ENCODE peak calls at places on chromosome X, in six cellular contexts. S is transverse colon, Y is stomach, P is spleen, A is GM23338, C is breast epithelium. M is an unnamed sample.

GRCh38 chrX:110915579-110915978 is 120.0 kb upstream of the CHRDL1 start:
- DNase-seq in S (no peak), Y (no peak), P (no peak), A (no peak), C (no peak), M (no peak)

GRCh38 chrX:49627030-49627777 is 28.4 kb downstream of the GAGE1 start:
- DNase-seq in S (no peak), Y (no peak), P (no peak), A (peak; percentile 55), C (no peak), M (no peak)

GRCh38 chrX:43469391-43470054 is 186.6 kb upstream of the MAOA start:
- DNase-seq in S (no peak), Y (no peak), P (no peak), A (no peak), C (no peak), M (no peak)

GRCh38 chrX:125651426-125651825 is 331.8 kb downstream of the TEX13C start:
- DNase-seq in S (no peak), Y (no peak), P (no peak), A (no peak), C (no peak), M (no peak)

GRCh38 chrX:41689711-41690110 is 938 bp downstream of the GPR34 start:
- DNase-seq in S (no peak), Y (no peak), P (no peak), A (no peak), C (no peak), M (no peak)

GRCh38 chrX:107724653-107725052 is 50.9 kb downstream of the TSC22D3 start:
- DNase-seq in S (no peak), Y (no peak), P (no peak), A (no peak), C (no peak), M (no peak)

GRCh38 chrX:32472364-32472763 is 739.0 kb downstream of the DMD start:
- DNase-seq in S (no peak), Y (no peak), P (no peak), A (no peak), C (no peak), M (no peak)

GRCh38 chrX:135530097-135530496 is 9.6 kb downstream of the INTS6L start:
- DNase-seq in S (no peak), Y (no peak), P (no peak), A (no peak), C (no peak), M (no peak)

GRCh38 chrX:123731258-123731986 is 1.4 kb downstream of the THOC2 start:
- DNase-seq in S (no peak), Y (no peak), P (no peak), A (peak; percentile 18), C (no peak), M (no peak)

GRCh38 chrX:116823677-116824076 is 360.9 kb upstream of the CT83 start:
- DNase-seq in S (no peak), Y (no peak), P (no peak), A (no peak), C (no peak), M (no peak)

GRCh38 chrX:46770817-46771163 is 11.9 kb upstream of the SLC9A7 start:
- DNase-seq in S (no peak), Y (no peak), P (no peak), A (no peak), C (no peak), M (no peak)

GRCh38 chrX:56796641-56797395 is 67.8 kb downstream of the NBDY start:
- DNase-seq in S (no peak), Y (no peak), P (no peak), A (no peak), C (no peak), M (no peak)

GRCh38 chrX:151510203-151510602 is 53.3 kb upstream of the PASD1 start:
- DNase-seq in S (no peak), Y (no peak), P (no peak), A (no peak), C (no peak), M (no peak)

GRCh38 chrX:33128048-33128805 is 83.1 kb downstream of the DMD start:
- DNase-seq in S (no peak), Y (no peak), P (no peak), A (no peak), C (no peak), M (no peak)

GRCh38 chrX:135890087-135890585 is 3.1 kb downstream of the CT45A10 start:
- DNase-seq in S (no peak), Y (no peak), P (peak; percentile 47), A (no peak), C (no peak), M (no peak)

GRCh38 chrX:87397103-87397886 is 120.3 kb upstream of the KLHL4 start:
- DNase-seq in S (no peak), Y (no peak), P (no peak), A (no peak), C (no peak), M (no peak)

GRCh38 chrX:115898382-115899001 is 272.1 kb upstream of the AGTR2 start:
- DNase-seq in S (peak; percentile 89), Y (peak; percentile 92), P (peak; percentile 83), A (peak; percentile 43), C (peak; percentile 35), M (no peak)

GRCh38 chrX:11397680-11398079 is 104.5 kb downstream of the AMELX start:
- DNase-seq in S (no peak), Y (no peak), P (no peak), A (no peak), C (no peak), M (no peak)

GRCh38 chrX:38513087-38513742 is 48.1 kb upstream of the TSPAN7 start:
- DNase-seq in S (no peak), Y (no peak), P (no peak), A (no peak), C (no peak), M (no peak)

GRCh38 chrX:39318497-39319343 is 517.5 kb downstream of the MID1IP1 start:
- DNase-seq in S (no peak), Y (no peak), P (no peak), A (no peak), C (no peak), M (no peak)

GRCh38 chrX:44872817-44873414 is at the start of gene KDM6A:
- DNase-seq in S (peak; percentile 100), Y (peak; percentile 100), P (peak; percentile 100), A (peak; percentile 94), C (peak; percentile 99), M (peak; percentile 94)
- TF ChIP-seq POLR2AphosphoS5 in S (peak; percentile 89), Y (peak; percentile 80), P (peak; percentile 93), A (peak; percentile 39), C (peak; percentile 84), M (peak; percentile 91)

DNA sequence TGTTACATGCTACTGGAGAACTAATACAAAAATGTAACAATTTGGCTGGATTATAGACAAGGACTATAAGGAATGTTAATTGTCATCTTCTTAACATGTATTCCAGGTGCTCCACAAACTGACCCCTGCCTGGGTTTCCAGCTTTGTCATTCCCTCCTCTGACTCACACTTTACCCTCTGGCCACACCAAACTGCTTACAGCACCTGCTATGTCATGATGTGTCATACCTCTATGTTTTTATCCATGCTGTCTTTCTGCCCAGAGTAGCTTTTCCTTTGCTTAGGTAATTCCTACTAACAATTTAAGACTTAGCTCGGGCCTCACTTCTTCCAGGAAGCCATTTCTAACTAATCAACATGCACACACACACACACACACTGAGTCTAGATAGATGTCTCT is 14.0 kb upstream of the SHROOM4 start:
- DNase-seq in S (no peak), Y (no peak), P (no peak), A (no peak), C (no peak), M (no peak)
- H3K27ac ChIP-seq in S (no peak overlapping the region), Y (no peak overlapping the region), P (no peak overlapping the region), A (no peak overlapping the region), C (no peak overlapping the region), M (no peak overlapping the region)

DNA sequence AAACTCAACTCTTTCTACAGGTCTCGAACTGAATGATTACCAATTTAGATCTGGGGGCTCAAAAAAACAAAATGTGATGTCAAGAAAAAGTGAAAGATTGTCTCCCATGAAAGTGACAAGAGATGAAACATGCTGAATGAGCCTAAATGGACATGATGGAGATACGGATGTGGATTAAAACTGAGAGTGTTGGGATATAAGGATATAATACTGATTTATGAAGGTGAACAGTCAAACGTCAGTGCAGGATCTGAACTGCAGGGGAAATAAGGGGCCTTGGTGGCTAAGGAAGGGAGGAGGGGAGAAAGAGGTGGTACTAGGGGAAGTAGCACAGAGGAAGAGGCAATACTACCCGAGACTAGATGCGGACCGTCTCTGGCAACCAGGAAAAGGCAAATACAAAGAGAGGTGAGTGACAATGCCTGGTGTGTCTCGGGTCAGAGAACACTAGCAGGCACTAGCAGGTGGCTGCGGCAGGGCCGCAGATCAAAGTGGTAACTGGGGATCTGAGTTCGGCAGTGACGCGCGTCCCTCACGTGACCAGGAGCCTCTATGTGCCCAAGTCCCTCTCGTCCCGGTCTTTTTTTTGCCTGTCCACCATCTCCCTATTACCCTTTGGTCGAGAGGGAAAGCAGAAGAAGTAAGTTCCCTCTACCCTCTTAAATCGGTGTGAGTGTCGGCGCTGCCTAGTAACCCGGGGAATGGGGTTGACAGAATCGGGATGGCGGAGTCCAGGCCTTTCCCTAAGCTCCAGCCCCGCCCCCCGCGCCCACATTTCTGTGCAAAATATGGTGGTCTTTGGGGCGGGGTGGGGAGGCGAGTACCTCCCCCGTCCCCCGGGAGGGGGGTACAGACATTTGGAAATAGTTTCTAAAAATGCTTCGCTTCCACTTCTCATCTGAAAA is at the start of gene TCEAL1:
- DNase-seq in S (peak; percentile 74), Y (peak; percentile 58), P (peak; percentile 86), A (peak; percentile 58), C (peak; percentile 53), M (peak; percentile 64)
- TF ChIP-seq POLR2AphosphoS5 in S (no peak), Y (no peak), P (no peak), A (no peak), C (peak; percentile 46), M (peak; percentile 53)

GRCh38 chrX:24203072-24203808 is 53.7 kb downstream of the ZFX start:
- DNase-seq in S (no peak), Y (no peak), P (no peak), A (no peak), C (no peak), M (no peak)
- H3K27ac ChIP-seq in S (no peak overlapping the region), Y (no peak overlapping the region), P (no peak overlapping the region), A (no peak overlapping the region), C (no peak overlapping the region), M (no peak overlapping the region)

GRCh38 chrX:12955882-12956703 is 18.8 kb upstream of the TMSB4X start:
- DNase-seq in S (peak; percentile 69), Y (peak; percentile 63), P (peak; percentile 94), A (no peak), C (no peak), M (no peak)
- TF ChIP-seq POLR2AphosphoS5 in S (no peak), Y (peak; percentile 5), P (peak; percentile 25), A (no peak), C (no peak), M (peak; percentile 4)

DNA sequence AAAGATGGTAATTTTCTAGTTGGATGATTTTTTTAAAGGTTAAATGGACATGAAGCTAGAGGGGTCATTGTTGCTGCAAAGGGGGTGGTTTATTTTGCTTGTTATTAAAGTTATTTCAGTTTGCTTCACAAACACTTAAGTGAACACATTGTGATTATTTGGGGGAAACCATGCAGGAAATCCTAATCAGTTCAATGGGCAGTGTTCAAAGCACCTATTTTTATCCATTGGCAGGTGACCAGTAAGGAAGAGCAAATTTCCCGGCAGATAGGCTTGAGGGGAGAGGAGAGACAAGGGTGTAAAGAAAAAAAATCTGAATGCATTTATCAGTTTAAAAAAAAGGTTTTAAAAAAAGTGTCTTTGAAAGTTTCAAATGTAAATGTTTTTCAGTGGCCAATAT is 17.6 kb downstream of the GPR174 start:
- DNase-seq in S (no peak), Y (no peak), P (no peak), A (no peak), C (no peak), M (no peak)
- H3K27ac ChIP-seq in S (no peak overlapping the region), Y (no peak overlapping the region), P (peak overlapping the region; percentile 74), A (no peak overlapping the region), C (no peak overlapping the region), M (no peak overlapping the region)

M was measured in prostate gland.